ENCODE peak calls at places on chromosomes 7 and 10, in seven cellular contexts. K is HCT116; U is effector memory CD4-positive, alpha-beta T cell; T is IMR-90; B is fibroblast of lung; M is esophagus squamous epithelium; D is endothelial cell of umbilical vein. A is an unnamed sample.

GRCh38 chr7:39644170-39644569 is 20.8 kb downstream of the RALA start:
- DNase-seq in K (no peak), U (no peak), T (peak; percentile 83), B (peak; percentile 80), M (no peak), D (no peak), A (no peak)

GRCh38 chr10:120386896-120387295 is 70.1 kb upstream of the PLPP4 start:
- DNase-seq in K (no peak), U (no peak), T (no peak), B (peak; percentile 65), M (no peak), D (no peak), A (no peak)

GRCh38 chr7:47326220-47326619 is 255.7 kb downstream of the TNS3 start:
- DNase-seq in K (no peak), U (no peak), T (peak; percentile 90), B (peak; percentile 92), M (no peak), D (peak; percentile 7), A (no peak)

GRCh38 chr10:79084012-79084971 is 15.5 kb downstream of the ZMIZ1 start:
- DNase-seq in K (no peak), U (no peak), T (peak; percentile 83), B (peak; percentile 79), M (peak; percentile 46), D (peak; percentile 95), A (no peak)

GRCh38 chr7:84614821-84615506 is 420.4 kb upstream of the SEMA3A start:
- DNase-seq in K (peak; percentile 2), U (no peak), T (no peak), B (no peak), M (no peak), D (peak; percentile 44), A (no peak)

GRCh38 chr10:36373424-36374096 is 731.5 kb upstream of the FZD8 start:
- DNase-seq in K (no peak), U (no peak), T (no peak), B (no peak), M (no peak), D (no peak), A (no peak)

GRCh38 chr10:7797582-7797981 is 9.6 kb downstream of the ATP5F1C start:
- DNase-seq in K (peak; percentile 49), U (no peak), T (peak; percentile 96), B (peak; percentile 98), M (no peak), D (peak; percentile 87), A (no peak)

GRCh38 chr10:75035975-75036708 is 75.3 kb upstream of the SAMD8 start:
- DNase-seq in K (no peak), U (no peak), T (peak; percentile 68), B (peak; percentile 53), M (no peak), D (no peak), A (no peak)

GRCh38 chr7:155456772-155457543 is 971 bp upstream of the EN2 start:
- DNase-seq in K (no peak), U (no peak), T (peak; percentile 31), B (peak; percentile 45), M (no peak), D (peak; percentile 49), A (no peak)

GRCh38 chr10:78045237-78045636 is 11.6 kb downstream of the RPS24 start:
- DNase-seq in K (no peak), U (no peak), T (no peak), B (no peak), M (no peak), D (no peak), A (no peak)

GRCh38 chr7:133887459-133887858 is 239.7 kb upstream of the LRGUK start:
- DNase-seq in K (no peak), U (no peak), T (peak; percentile 16), B (peak; percentile 20), M (no peak), D (peak; percentile 17), A (no peak)

GRCh38 chr10:12628964-12629766 is 279.8 kb downstream of the CAMK1D start:
- DNase-seq in K (no peak), U (no peak), T (no peak), B (peak; percentile 41), M (no peak), D (no peak), A (no peak)

GRCh38 chr7:49396194-49396593 is 377.2 kb upstream of the VWC2 start:
- DNase-seq in K (no peak), U (no peak), T (no peak), B (no peak), M (no peak), D (no peak), A (no peak)

GRCh38 chr7:100141554-100141949 is 7.2 kb upstream of the LAMTOR4 start:
- DNase-seq in K (no peak), U (no peak), T (no peak), B (no peak), M (no peak), D (no peak), A (no peak)

GRCh38 chr7:137109966-137110930 is 233.3 kb downstream of the PTN start:
- DNase-seq in K (no peak), U (no peak), T (peak; percentile 68), B (peak; percentile 46), M (no peak), D (no peak), A (no peak)

GRCh38 chr10:122565766-122566206 is 5.2 kb downstream of the DMBT1 start:
- DNase-seq in K (peak; percentile 85), U (peak; percentile 32), T (peak; percentile 79), B (peak; percentile 72), M (no peak), D (peak; percentile 89), A (peak; percentile 46)

GRCh38 chr7:80330434-80330833 is 181.4 kb downstream of the GNAT3 start:
- DNase-seq in K (no peak), U (no peak), T (peak; percentile 83), B (peak; percentile 83), M (no peak), D (no peak), A (no peak)

GRCh38 chr10:126422561-126422960 is 34.3 kb upstream of the ADAM12 start:
- DNase-seq in K (no peak), U (no peak), T (peak; percentile 10), B (peak; percentile 69), M (no peak), D (no peak), A (no peak)

DNA sequence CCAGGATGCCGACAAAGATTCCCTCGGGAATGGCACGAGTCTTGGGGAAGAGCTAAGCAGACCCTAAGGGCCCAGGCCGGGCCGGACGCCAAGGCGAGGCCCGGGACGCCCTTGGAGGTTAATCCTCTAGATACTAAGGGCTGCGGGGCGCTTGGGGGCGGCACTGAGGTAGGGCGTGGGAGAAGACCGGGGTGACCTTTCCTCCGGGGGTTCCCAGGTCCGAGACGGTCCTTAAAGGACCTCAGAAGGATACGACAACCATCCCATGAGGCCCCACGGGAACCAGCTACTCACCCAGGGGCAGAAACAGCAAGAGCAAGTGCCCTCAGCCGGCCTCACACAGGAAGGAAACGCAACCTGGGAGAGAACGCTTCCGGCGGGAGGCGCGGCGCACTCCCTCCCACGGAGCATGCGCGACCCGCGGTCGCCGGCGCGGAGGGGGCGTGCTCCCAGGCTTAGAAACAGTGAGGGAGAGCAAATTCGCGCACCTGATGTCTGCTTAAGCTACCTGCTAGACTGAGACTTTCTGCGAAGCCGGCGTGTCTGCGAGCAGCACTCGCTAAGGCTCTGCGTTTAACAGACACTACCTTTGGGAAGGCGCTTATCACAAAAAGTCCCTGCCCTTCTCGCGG is at the start of gene ATAD1:
- DNase-seq in K (peak; percentile 77), U (peak; percentile 85), T (peak; percentile 80), B (peak; percentile 79), M (peak; percentile 36), D (peak; percentile 80), A (peak; percentile 78)
- H3K9me3 ChIP-seq in K (no peaks in the 10 kb centered on the region), U (no peaks in the 10 kb centered on the region), T (no peaks in the 10 kb centered on the region), B (no peaks in the 10 kb centered on the region), M (no peaks in the 10 kb centered on the region), D (no peaks in the 10 kb centered on the region), A (no peaks in the 10 kb centered on the region)

GRCh38 chr7:259751-260405 is 30.1 kb upstream of the FOXL3 start:
- DNase-seq in K (no peak), U (no peak), T (no peak), B (no peak), M (no peak), D (no peak), A (no peak)
- H3K9me3 ChIP-seq in K (peaks cover 31% of the 10 kb centered on the region), U (no peaks in the 10 kb centered on the region), T (peaks cover 31% of the 10 kb centered on the region), B (peaks cover 4% of the 10 kb centered on the region), M (peaks cover 13% of the 10 kb centered on the region), D (no peaks in the 10 kb centered on the region), A (no peaks in the 10 kb centered on the region)

GRCh38 chr7:91162415-91162814 is 101.8 kb upstream of the FZD1 start:
- DNase-seq in K (no peak), U (no peak), T (no peak), B (no peak), M (no peak), D (no peak), A (no peak)
- H3K9me3 ChIP-seq in K (no peaks in the 10 kb centered on the region), U (no peaks in the 10 kb centered on the region), T (no peaks in the 10 kb centered on the region), B (no peaks in the 10 kb centered on the region), M (no peaks in the 10 kb centered on the region), D (no peaks in the 10 kb centered on the region), A (no peaks in the 10 kb centered on the region)

GRCh38 chr10:133467286-133467911 is 13.7 kb downstream of the SCART1 start:
- DNase-seq in K (no peak), U (no peak), T (no peak), B (no peak), M (no peak), D (no peak), A (no peak)

GRCh38 chr10:133464582-133465031 is 10.9 kb downstream of the SCART1 start:
- DNase-seq in K (no peak), U (no peak), T (no peak), B (no peak), M (no peak), D (no peak), A (no peak)

GRCh38 chr10:133465191-133465949 is 11.6 kb downstream of the SCART1 start:
- DNase-seq in K (no peak), U (no peak), T (no peak), B (no peak), M (no peak), D (no peak), A (no peak)

GRCh38 chr10:133465950-133466474 is 12.3 kb downstream of the SCART1 start:
- DNase-seq in K (no peak), U (no peak), T (no peak), B (no peak), M (no peak), D (no peak), A (no peak)

GRCh38 chr10:133466683-133467275 is 13.0 kb downstream of the SCART1 start:
- DNase-seq in K (no peak), U (no peak), T (no peak), B (no peak), M (no peak), D (no peak), A (no peak)
- H3K9me3 ChIP-seq in K (no peaks in the 10 kb centered on the region), U (no peaks in the 10 kb centered on the region), T (no peaks in the 10 kb centered on the region), B (no peaks in the 10 kb centered on the region), M (no peaks in the 10 kb centered on the region), D (no peaks in the 10 kb centered on the region), A (no peaks in the 10 kb centered on the region)